ENCODE peak calls at places on chromosomes 5 and 9, in four cellular contexts. One of them, this sample, is unnamed.

GRCh38 chr5:157651623-157652376 is 438 bp downstream of the SOX30 start:
- DNase-seq in KBM-7: no peak
- DNase-seq in fibroblast of mammary gland: peak
- DNase-seq in transverse colon: peak
- DNase-seq in this sample: peak

GRCh38 chr5:176541338-176542134 is 4.3 kb upstream of the RNF44 start:
- DNase-seq in transverse colon: peak
- DNase-seq in KBM-7: peak
- DNase-seq in fibroblast of mammary gland: no peak
- DNase-seq in this sample: peak

GRCh38 chr9:95444160-95444559 is 72.6 kb downstream of the PTCH1 start:
- DNase-seq in KBM-7: no peak
- DNase-seq in transverse colon: no peak
- DNase-seq in fibroblast of mammary gland: no peak
- DNase-seq in this sample: no peak

GRCh38 chr9:96048116-96048953 is 172.8 kb downstream of the ERCC6L2 start:
- DNase-seq in transverse colon: no peak
- DNase-seq in KBM-7: no peak
- DNase-seq in fibroblast of mammary gland: no peak
- DNase-seq in this sample: no peak

GRCh38 chr5:55037046-55037771 is 13.2 kb downstream of the GZMK start:
- DNase-seq in KBM-7: no peak
- DNase-seq in fibroblast of mammary gland: peak
- DNase-seq in transverse colon: peak
- DNase-seq in this sample: peak

GRCh38 chr5:59745422-59745863 is 148.1 kb downstream of the PDE4D start:
- DNase-seq in KBM-7: no peak
- DNase-seq in transverse colon: peak
- DNase-seq in fibroblast of mammary gland: peak
- DNase-seq in this sample: no peak

GRCh38 chr9:12163775-12164458 is 529.3 kb upstream of the TYRP1 start:
- DNase-seq in fibroblast of mammary gland: no peak
- DNase-seq in KBM-7: no peak
- DNase-seq in transverse colon: no peak
- DNase-seq in this sample: no peak

GRCh38 chr9:130940693-130941576 is 1.9 kb upstream of the FIBCD1 start:
- DNase-seq in transverse colon: peak
- DNase-seq in KBM-7: peak
- DNase-seq in fibroblast of mammary gland: peak
- DNase-seq in this sample: peak

GRCh38 chr9:134557331-134557730 is 84.3 kb upstream of the COL5A1 start:
- DNase-seq in fibroblast of mammary gland: peak
- DNase-seq in KBM-7: no peak
- DNase-seq in transverse colon: no peak
- DNase-seq in this sample: no peak

GRCh38 chr5:179577286-179577960 is 27.1 kb downstream of the RUFY1 start:
- DNase-seq in fibroblast of mammary gland: no peak
- DNase-seq in KBM-7: no peak
- DNase-seq in transverse colon: no peak
- DNase-seq in this sample: no peak

GRCh38 chr5:65695162-65695755 is 26.6 kb downstream of the SGTB start:
- DNase-seq in transverse colon: no peak
- DNase-seq in KBM-7: no peak
- DNase-seq in fibroblast of mammary gland: no peak
- DNase-seq in this sample: no peak

GRCh38 chr5:6359941-6360683 is 18.2 kb downstream of the MED10 start:
- DNase-seq in fibroblast of mammary gland: no peak
- DNase-seq in transverse colon: no peak
- DNase-seq in KBM-7: peak
- DNase-seq in this sample: no peak